ENCODE peak calls at places on chromosomes 4 and X, in four cellular contexts. B is NCI-H2107; S is activated T-cell treated with anti-CD3 and anti-CD28 coated beads, Interleukin-2, amount 50 U/mL, for 48 hours; U is glutamatergic neuron. X is an unnamed sample.

GRCh38 chrX:65925592-65925991 is 114.3 kb downstream of the VSIG4 start:
- DNase-seq in B (no peak), S (no peak), U (no peak), X (no peak)

GRCh38 chr4:188783606-188784157 is 644.4 kb downstream of the TRIML1 start:
- DNase-seq in B (no peak), S (no peak), U (peak; percentile 74), X (no peak)

GRCh38 chr4:74968456-74969164 is 35.7 kb downstream of the PARM1 start:
- DNase-seq in B (no peak), S (no peak), U (no peak), X (no peak)

GRCh38 chr4:87108142-87108546 is 112.3 kb downstream of the KLHL8 start:
- DNase-seq in B (no peak), S (no peak), U (no peak), X (no peak)

GRCh38 chrX:136863826-136864225 is 16.7 kb downstream of the RBMX start:
- DNase-seq in B (no peak), S (no peak), U (no peak), X (no peak)

GRCh38 chr4:103075435-103075893 is 1.1 kb downstream of the SLC9B2 start:
- DNase-seq in B (no peak), S (no peak), U (no peak), X (peak; percentile 28)

GRCh38 chr4:158811216-158811540 is 42.4 kb downstream of the FNIP2 start:
- DNase-seq in B (no peak), S (no peak), U (no peak), X (no peak)

GRCh38 chr4:149441338-149441737 is 374.3 kb downstream of the IQCM start:
- DNase-seq in B (no peak), S (no peak), U (no peak), X (no peak)

GRCh38 chrX:21745756-21746155 is 12.2 kb downstream of the SMPX start:
- DNase-seq in B (peak; percentile 47), S (peak; percentile 60), U (peak; percentile 52), X (peak; percentile 36)

GRCh38 chrX:97858592-97858991 is 974.9 kb downstream of the RPA4 start:
- DNase-seq in B (no peak), S (no peak), U (no peak), X (no peak)

X was measured in D341Med.